ENCODE peak calls at places on chromosomes 11 and 22, in four cellular contexts. One of them, this sample, is unnamed.

GRCh38 chr22:32628626-32629587 is 154.3 kb downstream of the FBXO7 start:
- DNase-seq in right cardiac atrium: no peak
- DNase-seq in astrocyte of the hippocampus: no peak
- DNase-seq in iPS-NIHi11: no peak
- DNase-seq in this sample: no peak

GRCh38 chr11:10899542-10899830 is 41.6 kb upstream of the ZBED5 start:
- DNase-seq in iPS-NIHi11: no peak
- DNase-seq in right cardiac atrium: peak; percentile 82
- DNase-seq in astrocyte of the hippocampus: no peak
- DNase-seq in this sample: no peak

GRCh38 chr11:17021550-17021949 is 7.3 kb upstream of the PLEKHA7 start:
- DNase-seq in astrocyte of the hippocampus: no peak
- DNase-seq in iPS-NIHi11: no peak
- DNase-seq in right cardiac atrium: no peak
- DNase-seq in this sample: no peak

GRCh38 chr11:94120946-94121345 is 7.7 kb upstream of the PANX1 start:
- DNase-seq in right cardiac atrium: no peak
- DNase-seq in iPS-NIHi11: no peak
- DNase-seq in astrocyte of the hippocampus: peak; percentile 66
- DNase-seq in this sample: no peak

GRCh38 chr22:38135133-38135706 is 24.7 kb upstream of the BAIAP2L2 start:
- DNase-seq in iPS-NIHi11: no peak
- DNase-seq in right cardiac atrium: no peak
- DNase-seq in astrocyte of the hippocampus: peak; percentile 77
- DNase-seq in this sample: peak; percentile 45

GRCh38 chr11:102346748-102347525 is at the start of gene BIRC2:
- DNase-seq in iPS-NIHi11: peak; percentile 91
- DNase-seq in right cardiac atrium: peak; percentile 98
- DNase-seq in astrocyte of the hippocampus: peak; percentile 99
- DNase-seq in this sample: peak; percentile 95

GRCh38 chr22:37884420-37884819 is 21.7 kb upstream of the MICALL1 start:
- DNase-seq in astrocyte of the hippocampus: no peak
- DNase-seq in iPS-NIHi11: no peak
- DNase-seq in right cardiac atrium: no peak
- DNase-seq in this sample: no peak

GRCh38 chr11:64077607-64078006 is 41.9 kb downstream of the FLRT1 start:
- DNase-seq in astrocyte of the hippocampus: no peak
- DNase-seq in iPS-NIHi11: no peak
- DNase-seq in right cardiac atrium: no peak
- DNase-seq in this sample: no peak

GRCh38 chr22:45540122-45540521 is 37.4 kb downstream of the FBLN1 start:
- DNase-seq in right cardiac atrium: peak; percentile 14
- DNase-seq in astrocyte of the hippocampus: peak; percentile 37
- DNase-seq in iPS-NIHi11: no peak
- DNase-seq in this sample: no peak

GRCh38 chr11:83557638-83558037 is 271.5 kb upstream of the CCDC90B start:
- DNase-seq in iPS-NIHi11: no peak
- DNase-seq in astrocyte of the hippocampus: no peak
- DNase-seq in right cardiac atrium: no peak
- DNase-seq in this sample: no peak

GRCh38 chr11:68008381-68009337 is 1.5 kb upstream of the ALDH3B1 start:
- DNase-seq in iPS-NIHi11: no peak
- DNase-seq in astrocyte of the hippocampus: no peak
- DNase-seq in right cardiac atrium: peak; percentile 74
- DNase-seq in this sample: peak; percentile 88

GRCh38 chr22:40043086-40043485 is 48.3 kb downstream of the FAM83F start:
- DNase-seq in astrocyte of the hippocampus: no peak
- DNase-seq in iPS-NIHi11: no peak
- DNase-seq in right cardiac atrium: no peak
- DNase-seq in this sample: no peak

GRCh38 chr22:27344546-27344945 is 457.0 kb downstream of the MN1 start:
- DNase-seq in right cardiac atrium: no peak
- DNase-seq in astrocyte of the hippocampus: no peak
- DNase-seq in iPS-NIHi11: no peak
- DNase-seq in this sample: no peak

GRCh38 chr22:46499798-46500174 is 37.6 kb downstream of the CELSR1 start:
- DNase-seq in astrocyte of the hippocampus: no peak
- DNase-seq in iPS-NIHi11: no peak
- DNase-seq in right cardiac atrium: no peak
- DNase-seq in this sample: no peak

GRCh38 chr22:36580371-36580770 is 51.4 kb upstream of the EIF3D start:
- DNase-seq in astrocyte of the hippocampus: no peak
- DNase-seq in right cardiac atrium: no peak
- DNase-seq in iPS-NIHi11: no peak
- DNase-seq in this sample: no peak

GRCh38 chr11:112085822-112086421 is 634 bp downstream of the TIMM8B start:
- DNase-seq in astrocyte of the hippocampus: peak; percentile 54
- DNase-seq in iPS-NIHi11: peak; percentile 40
- DNase-seq in right cardiac atrium: no peak
- DNase-seq in this sample: peak; percentile 56

GRCh38 chr11:1338201-1339065 is 29.0 kb upstream of the TOLLIP start:
- DNase-seq in iPS-NIHi11: no peak
- DNase-seq in right cardiac atrium: no peak
- DNase-seq in astrocyte of the hippocampus: no peak
- DNase-seq in this sample: no peak

This sample was measured in myocyte.